ENCODE peak calls at places on chromosomes 4 and X, in five cellular contexts. One of them, this sample, is unnamed.

GRCh38 chr4:114178392-114178791 is 198.9 kb upstream of the ARSJ start:
- DNase-seq in lower lobe of right lung: no peak
- DNase-seq in endodermal cell: no peak
- DNase-seq in fibroblast of lung: peak; percentile 39
- DNase-seq in upper lobe of right lung: no peak
- DNase-seq in this sample: no peak

GRCh38 chr4:39348371-39349265 is 17.5 kb downstream of the RFC1 start:
- DNase-seq in endodermal cell: no peak
- DNase-seq in lower lobe of right lung: no peak
- DNase-seq in fibroblast of lung: peak; percentile 72
- DNase-seq in upper lobe of right lung: no peak
- DNase-seq in this sample: no peak

GRCh38 chrX:10884246-10884645 is 226.9 kb upstream of the HCCS start:
- DNase-seq in endodermal cell: no peak
- DNase-seq in lower lobe of right lung: no peak
- DNase-seq in fibroblast of lung: no peak
- DNase-seq in upper lobe of right lung: no peak
- DNase-seq in this sample: no peak

GRCh38 chr4:94924566-94924965 is 166.8 kb downstream of the BMPR1B start:
- DNase-seq in upper lobe of right lung: no peak
- DNase-seq in endodermal cell: no peak
- DNase-seq in lower lobe of right lung: no peak
- DNase-seq in fibroblast of lung: no peak
- DNase-seq in this sample: no peak

GRCh38 chr4:129602447-129602846 is 506.5 kb downstream of the C4orf33 start:
- DNase-seq in fibroblast of lung: no peak
- DNase-seq in endodermal cell: no peak
- DNase-seq in upper lobe of right lung: no peak
- DNase-seq in lower lobe of right lung: no peak
- DNase-seq in this sample: no peak

GRCh38 chrX:74535633-74536141 is 78.7 kb downstream of the RLIM start:
- DNase-seq in fibroblast of lung: peak; percentile 82
- DNase-seq in endodermal cell: peak; percentile 75
- DNase-seq in upper lobe of right lung: peak; percentile 73
- DNase-seq in lower lobe of right lung: peak; percentile 61
- DNase-seq in this sample: peak; percentile 92

GRCh38 chr4:148415500-148415899 is 26.7 kb downstream of the NR3C2 start:
- DNase-seq in fibroblast of lung: peak; percentile 4
- DNase-seq in upper lobe of right lung: no peak
- DNase-seq in endodermal cell: no peak
- DNase-seq in lower lobe of right lung: no peak
- DNase-seq in this sample: no peak

GRCh38 chr4:161208564-161208963 is 955.2 kb downstream of the FSTL5 start:
- DNase-seq in lower lobe of right lung: no peak
- DNase-seq in endodermal cell: no peak
- DNase-seq in fibroblast of lung: no peak
- DNase-seq in upper lobe of right lung: no peak
- DNase-seq in this sample: no peak

GRCh38 chr4:175035907-175036306 is 117.7 kb downstream of the ADAM29 start:
- DNase-seq in lower lobe of right lung: no peak
- DNase-seq in upper lobe of right lung: no peak
- DNase-seq in endodermal cell: no peak
- DNase-seq in fibroblast of lung: peak; percentile 72
- DNase-seq in this sample: no peak

GRCh38 chrX:135477576-135477975 is 42.9 kb upstream of the INTS6L start:
- DNase-seq in upper lobe of right lung: peak; percentile 67
- DNase-seq in endodermal cell: peak; percentile 79
- DNase-seq in fibroblast of lung: peak; percentile 63
- DNase-seq in lower lobe of right lung: peak; percentile 68
- DNase-seq in this sample: peak; percentile 69

GRCh38 chr4:35966558-35966957 is 277.8 kb downstream of the ARAP2 start:
- DNase-seq in upper lobe of right lung: no peak
- DNase-seq in endodermal cell: no peak
- DNase-seq in lower lobe of right lung: no peak
- DNase-seq in fibroblast of lung: no peak
- DNase-seq in this sample: no peak

GRCh38 chrX:35374116-35374515 is 424.0 kb upstream of the MAGEB16 start:
- DNase-seq in upper lobe of right lung: no peak
- DNase-seq in endodermal cell: no peak
- DNase-seq in fibroblast of lung: no peak
- DNase-seq in lower lobe of right lung: no peak
- DNase-seq in this sample: no peak

GRCh38 chr4:112411781-112412281 is 104.1 kb downstream of the NEUROG2 start:
- DNase-seq in lower lobe of right lung: no peak
- DNase-seq in upper lobe of right lung: no peak
- DNase-seq in endodermal cell: peak; percentile 70
- DNase-seq in fibroblast of lung: peak; percentile 1
- DNase-seq in this sample: no peak

GRCh38 chrX:23465105-23465791 is 130.6 kb downstream of the PTCHD1 start:
- DNase-seq in lower lobe of right lung: no peak
- DNase-seq in endodermal cell: no peak
- DNase-seq in upper lobe of right lung: no peak
- DNase-seq in fibroblast of lung: no peak
- DNase-seq in this sample: no peak
- H3K9me3 ChIP-seq in lower lobe of right lung: no peaks in the 10 kb centered on the region
- H3K9me3 ChIP-seq in endodermal cell: no peaks in the 10 kb centered on the region
- H3K9me3 ChIP-seq in upper lobe of right lung: no peaks in the 10 kb centered on the region
- H3K9me3 ChIP-seq in fibroblast of lung: no peaks in the 10 kb centered on the region
- H3K9me3 ChIP-seq in this sample: no peaks in the 10 kb centered on the region

GRCh38 chrX:110086162-110086915 is 83.4 kb downstream of the TMEM164 start:
- DNase-seq in endodermal cell: no peak
- DNase-seq in upper lobe of right lung: no peak
- DNase-seq in lower lobe of right lung: no peak
- DNase-seq in fibroblast of lung: peak; percentile 45
- DNase-seq in this sample: no peak

GRCh38 chrX:110087485-110088356 is 84.8 kb downstream of the TMEM164 start:
- DNase-seq in fibroblast of lung: peak; percentile 95
- DNase-seq in upper lobe of right lung: no peak
- DNase-seq in endodermal cell: no peak
- DNase-seq in lower lobe of right lung: no peak
- DNase-seq in this sample: no peak

GRCh38 chrX:110082156-110082555 is 79.2 kb downstream of the TMEM164 start:
- DNase-seq in lower lobe of right lung: no peak
- DNase-seq in fibroblast of lung: peak; percentile 95
- DNase-seq in upper lobe of right lung: no peak
- DNase-seq in endodermal cell: no peak
- DNase-seq in this sample: no peak

GRCh38 chrX:110089656-110090404 is 86.9 kb downstream of the TMEM164 start:
- DNase-seq in fibroblast of lung: peak; percentile 24
- DNase-seq in endodermal cell: no peak
- DNase-seq in upper lobe of right lung: no peak
- DNase-seq in lower lobe of right lung: no peak
- DNase-seq in this sample: no peak

GRCh38 chrX:110086916-110087484 is 84.1 kb downstream of the TMEM164 start:
- DNase-seq in fibroblast of lung: peak; percentile 95
- DNase-seq in lower lobe of right lung: no peak
- DNase-seq in upper lobe of right lung: no peak
- DNase-seq in endodermal cell: no peak
- DNase-seq in this sample: no peak
- H3K27ac ChIP-seq in fibroblast of lung: peak overlapping the region; percentile 94
- H3K27ac ChIP-seq in lower lobe of right lung: peak overlapping the region; percentile 58
- H3K27ac ChIP-seq in upper lobe of right lung: peak overlapping the region; percentile 47
- H3K27ac ChIP-seq in endodermal cell: no peak overlapping the region
- H3K27ac ChIP-seq in this sample: no peak overlapping the region

DNA sequence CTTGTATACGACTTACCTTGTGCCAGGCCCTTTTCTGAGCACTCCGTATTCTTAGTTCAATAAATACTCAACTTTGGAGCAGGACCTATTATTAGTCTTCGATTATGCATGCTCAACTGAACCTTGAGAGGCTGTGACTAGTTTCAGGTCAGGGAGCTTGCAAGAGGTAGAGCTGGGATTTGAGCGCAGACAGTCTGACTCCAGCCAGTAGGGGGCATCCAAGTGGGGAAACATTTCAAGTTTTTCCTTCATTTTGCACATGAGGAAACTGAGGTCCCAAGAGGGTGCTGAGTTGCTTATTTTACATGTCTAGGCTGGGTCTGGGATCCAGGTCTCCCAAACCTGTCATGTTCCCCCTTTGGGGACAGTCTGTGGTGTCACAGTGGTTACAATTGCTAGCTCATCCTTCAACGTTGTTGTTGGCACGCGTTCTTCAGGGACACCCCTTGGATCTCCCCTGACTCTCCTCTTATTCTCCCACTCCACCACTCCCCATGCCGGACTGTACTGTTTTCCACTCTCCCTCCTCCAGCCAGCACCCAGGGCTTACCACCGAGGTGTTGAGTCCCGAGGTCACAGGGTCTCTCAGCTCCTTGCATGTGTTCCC is 6.7 kb upstream of the PRICKLE3 start:
- DNase-seq in fibroblast of lung: peak; percentile 16
- DNase-seq in upper lobe of right lung: no peak
- DNase-seq in endodermal cell: peak; percentile 77
- DNase-seq in lower lobe of right lung: no peak
- DNase-seq in this sample: no peak
- TF ChIP-seq CTCF in fibroblast of lung: peak; percentile 71
- TF ChIP-seq CTCF in upper lobe of right lung: peak; percentile 51
- TF ChIP-seq CTCF in endodermal cell: peak; percentile 75
- TF ChIP-seq CTCF in lower lobe of right lung: peak; percentile 50
- TF ChIP-seq CTCF in this sample: peak; percentile 14

GRCh38 chr4:1337951-1338751 is 8.9 kb upstream of the UVSSA start:
- DNase-seq in endodermal cell: no peak
- DNase-seq in fibroblast of lung: no peak
- DNase-seq in upper lobe of right lung: no peak
- DNase-seq in lower lobe of right lung: peak; percentile 40
- DNase-seq in this sample: no peak

GRCh38 chr4:1339489-1339888 is 7.5 kb upstream of the UVSSA start:
- DNase-seq in upper lobe of right lung: no peak
- DNase-seq in fibroblast of lung: no peak
- DNase-seq in lower lobe of right lung: peak; percentile 44
- DNase-seq in endodermal cell: no peak
- DNase-seq in this sample: no peak

GRCh38 chr4:1338752-1339414 is 8.1 kb upstream of the UVSSA start:
- DNase-seq in upper lobe of right lung: no peak
- DNase-seq in lower lobe of right lung: no peak
- DNase-seq in endodermal cell: no peak
- DNase-seq in fibroblast of lung: no peak
- DNase-seq in this sample: no peak

GRCh38 chr4:1336079-1336478 is 10.9 kb upstream of the UVSSA start:
- DNase-seq in lower lobe of right lung: no peak
- DNase-seq in upper lobe of right lung: no peak
- DNase-seq in fibroblast of lung: peak; percentile 20
- DNase-seq in endodermal cell: no peak
- DNase-seq in this sample: no peak

DNA sequence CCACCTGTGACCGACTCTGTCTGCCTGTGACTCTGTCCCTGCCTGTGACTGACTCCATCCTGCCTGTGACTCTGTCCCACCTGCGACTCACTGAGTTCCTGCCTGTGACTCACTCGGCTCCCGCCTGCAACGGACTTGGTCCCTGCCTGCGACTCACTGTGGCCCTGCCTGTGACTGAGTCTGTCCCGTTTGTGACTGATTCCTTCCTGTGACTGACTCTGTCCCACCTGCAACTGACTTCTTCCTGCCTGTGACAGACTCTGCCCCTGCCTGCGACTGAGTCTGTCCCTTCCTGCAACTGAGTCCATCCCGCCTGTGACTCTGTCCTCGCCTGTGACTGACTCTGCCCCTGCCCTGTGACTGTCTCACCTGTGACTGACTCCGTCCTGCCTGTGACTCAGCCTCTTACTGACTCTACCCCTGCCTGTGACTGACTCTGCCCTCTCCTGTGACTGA is 9.6 kb upstream of the UVSSA start:
- DNase-seq in fibroblast of lung: no peak
- DNase-seq in upper lobe of right lung: no peak
- DNase-seq in lower lobe of right lung: no peak
- DNase-seq in endodermal cell: no peak
- DNase-seq in this sample: no peak
- H3K9me3 ChIP-seq in fibroblast of lung: no peaks in the 10 kb centered on the region
- H3K9me3 ChIP-seq in upper lobe of right lung: no peaks in the 10 kb centered on the region
- H3K9me3 ChIP-seq in lower lobe of right lung: no peaks in the 10 kb centered on the region
- H3K9me3 ChIP-seq in endodermal cell: no peaks in the 10 kb centered on the region
- H3K9me3 ChIP-seq in this sample: no peaks in the 10 kb centered on the region

This sample was measured in sigmoid colon.